ENCODE peak calls at places on chromosomes 6 and 20, in seven cellular contexts. One of them, this sample, is unnamed.
A peak's percentile ranks its signal among the peaks of the same experiment; 100 is the strongest.

GRCh38 chr6:138454976-138455706 is 44.2 kb downstream of the NHSL1 start:
- DNase-seq in mesendoderm: no peak
- DNase-seq in H1: no peak
- DNase-seq in mesenchymal stem cell: no peak
- DNase-seq in neuronal stem cell: no peak
- DNase-seq in IMR-90: no peak
- DNase-seq in H9: no peak
- DNase-seq in this sample: no peak

GRCh38 chr6:32855467-32856174 is 1.6 kb downstream of the PSMB9 start:
- DNase-seq in mesendoderm: no peak
- DNase-seq in neuronal stem cell: no peak
- DNase-seq in IMR-90: no peak
- DNase-seq in H1: no peak
- DNase-seq in H9: no peak
- DNase-seq in mesenchymal stem cell: peak; percentile 28
- DNase-seq in this sample: peak; percentile 61

GRCh38 chr20:31811796-31812728 is 7.1 kb upstream of the MYLK2 start:
- DNase-seq in neuronal stem cell: no peak
- DNase-seq in mesenchymal stem cell: peak; percentile 83
- DNase-seq in mesendoderm: no peak
- DNase-seq in IMR-90: peak; percentile 96
- DNase-seq in H9: no peak
- DNase-seq in H1: no peak
- DNase-seq in this sample: peak; percentile 20

GRCh38 chr20:62892348-62893304 is 31.0 kb upstream of the TCFL5 start:
- DNase-seq in neuronal stem cell: no peak
- DNase-seq in IMR-90: no peak
- DNase-seq in mesenchymal stem cell: no peak
- DNase-seq in H1: no peak
- DNase-seq in H9: no peak
- DNase-seq in mesendoderm: no peak
- DNase-seq in this sample: no peak

GRCh38 chr6:92110390-92110789 is 1309.0 kb downstream of the EPHA7 start:
- DNase-seq in mesendoderm: no peak
- DNase-seq in neuronal stem cell: no peak
- DNase-seq in H1: no peak
- DNase-seq in mesenchymal stem cell: no peak
- DNase-seq in IMR-90: no peak
- DNase-seq in H9: no peak
- DNase-seq in this sample: no peak

GRCh38 chr6:125974214-125974866 is 12.0 kb upstream of the TRMT11 start:
- DNase-seq in H9: no peak
- DNase-seq in mesendoderm: no peak
- DNase-seq in H1: no peak
- DNase-seq in IMR-90: peak; percentile 68
- DNase-seq in mesenchymal stem cell: peak; percentile 69
- DNase-seq in neuronal stem cell: no peak
- DNase-seq in this sample: no peak

GRCh38 chr6:138622967-138623366 is 123.7 kb upstream of the NHSL1 start:
- DNase-seq in neuronal stem cell: no peak
- DNase-seq in mesenchymal stem cell: no peak
- DNase-seq in H9: no peak
- DNase-seq in mesendoderm: no peak
- DNase-seq in IMR-90: no peak
- DNase-seq in H1: no peak
- DNase-seq in this sample: no peak

GRCh38 chr20:62804632-62805364 is at the start of gene OGFR:
- DNase-seq in IMR-90: peak; percentile 38
- DNase-seq in H9: peak; percentile 55
- DNase-seq in neuronal stem cell: no peak
- DNase-seq in H1: no peak
- DNase-seq in mesendoderm: peak; percentile 54
- DNase-seq in mesenchymal stem cell: peak; percentile 61
- DNase-seq in this sample: no peak

GRCh38 chr20:33862709-33863403 is 51.7 kb downstream of the CHMP4B start:
- DNase-seq in mesenchymal stem cell: peak; percentile 70
- DNase-seq in IMR-90: peak; percentile 78
- DNase-seq in mesendoderm: peak; percentile 94
- DNase-seq in H1: peak; percentile 46
- DNase-seq in neuronal stem cell: peak; percentile 59
- DNase-seq in H9: peak; percentile 86
- DNase-seq in this sample: no peak

GRCh38 chr6:25661129-25661779 is 9.2 kb downstream of the SCGN start:
- DNase-seq in mesenchymal stem cell: no peak
- DNase-seq in IMR-90: no peak
- DNase-seq in mesendoderm: no peak
- DNase-seq in neuronal stem cell: no peak
- DNase-seq in H1: no peak
- DNase-seq in H9: no peak
- DNase-seq in this sample: no peak

DNA sequence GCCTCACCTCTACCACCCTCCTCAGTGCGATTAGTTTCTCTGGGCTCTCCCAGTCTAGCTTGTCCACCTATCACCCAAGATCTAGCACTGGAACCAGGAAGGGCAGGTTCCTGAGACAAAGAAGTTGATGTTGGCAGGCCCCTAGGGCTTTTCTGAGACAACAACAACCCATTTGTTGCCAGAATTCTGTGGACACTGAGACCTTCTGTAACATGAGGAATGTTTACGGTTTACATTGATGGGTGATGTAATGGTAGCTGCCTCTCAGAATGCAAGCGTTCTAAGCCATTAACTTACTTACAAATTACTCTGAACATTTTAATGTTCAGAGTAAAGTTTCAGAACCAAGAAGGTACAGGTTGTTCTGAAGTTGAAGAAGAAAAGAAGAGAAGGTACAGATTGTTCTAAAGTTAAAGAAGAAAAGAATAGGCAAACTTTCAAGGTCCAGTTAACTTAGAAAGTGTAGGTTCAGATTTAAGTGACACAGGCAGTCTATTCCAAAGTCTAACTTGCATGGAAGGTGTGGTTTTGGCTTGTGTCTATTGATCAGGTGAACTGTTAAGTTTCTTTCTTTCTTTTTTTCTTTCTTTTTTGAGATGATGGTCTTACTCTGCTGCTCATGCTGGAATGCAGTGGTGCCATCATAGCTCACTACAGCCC is 3.7 kb upstream of the MED23 start:
- DNase-seq in mesenchymal stem cell: no peak
- DNase-seq in H9: no peak
- DNase-seq in IMR-90: no peak
- DNase-seq in neuronal stem cell: no peak
- DNase-seq in H1: no peak
- DNase-seq in mesendoderm: no peak
- DNase-seq in this sample: no peak
- H3K27ac ChIP-seq in mesenchymal stem cell: no peak overlapping the region
- H3K27ac ChIP-seq in H9: no peak overlapping the region
- H3K27ac ChIP-seq in IMR-90: no peak overlapping the region
- H3K27ac ChIP-seq in neuronal stem cell: no peak overlapping the region
- H3K27ac ChIP-seq in H1: no peak overlapping the region
- H3K27ac ChIP-seq in mesendoderm: no peak overlapping the region
- H3K27ac ChIP-seq in this sample: no peak overlapping the region

DNA sequence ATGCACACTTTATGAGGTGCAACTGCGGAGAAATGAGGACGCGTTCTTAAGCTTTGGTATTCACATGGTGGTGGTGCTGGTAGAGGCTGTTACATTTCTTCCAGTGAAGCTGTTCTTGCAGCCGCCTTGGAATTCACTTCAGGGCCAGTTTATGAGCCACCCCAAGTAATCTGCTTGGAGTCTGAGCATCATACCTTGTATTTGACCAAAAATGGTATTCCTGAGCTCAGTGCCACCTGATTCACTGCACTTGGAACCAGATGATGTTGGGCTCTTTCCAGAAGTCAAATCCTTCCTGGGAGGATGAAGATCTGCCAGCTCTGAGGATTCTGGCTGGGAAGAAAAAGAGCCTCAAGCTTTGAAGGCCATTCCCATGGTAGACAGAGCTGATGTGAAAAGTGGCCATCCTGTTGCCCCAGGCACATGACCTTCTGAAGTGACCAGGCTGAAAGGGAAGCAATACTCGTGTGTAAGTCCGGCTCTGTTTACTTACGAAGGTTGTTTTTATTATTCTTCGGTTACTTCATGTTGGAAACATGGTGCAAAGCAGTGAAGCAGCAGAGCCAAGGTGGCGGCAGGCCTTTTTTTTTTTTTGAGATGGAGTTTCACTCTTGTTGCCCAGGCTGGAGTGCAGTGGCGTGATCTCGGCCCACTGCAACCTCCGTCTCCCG is 7.7 kb downstream of the MANBAL start:
- DNase-seq in H9: no peak
- DNase-seq in IMR-90: peak; percentile 84
- DNase-seq in mesenchymal stem cell: peak; percentile 75
- DNase-seq in H1: no peak
- DNase-seq in mesendoderm: no peak
- DNase-seq in neuronal stem cell: no peak
- DNase-seq in this sample: peak; percentile 90
- H2BK120ac ChIP-seq in H9: no peak overlapping the region
- H2BK120ac ChIP-seq in IMR-90: peak overlapping the region; percentile 85
- H2BK120ac ChIP-seq in mesenchymal stem cell: no peak overlapping the region
- H2BK120ac ChIP-seq in H1: no peak overlapping the region
- H2BK120ac ChIP-seq in mesendoderm: no peak overlapping the region
- H2BK120ac ChIP-seq in neuronal stem cell: no peak overlapping the region
- H2BK120ac ChIP-seq in this sample: peak overlapping the region; percentile 20

DNA sequence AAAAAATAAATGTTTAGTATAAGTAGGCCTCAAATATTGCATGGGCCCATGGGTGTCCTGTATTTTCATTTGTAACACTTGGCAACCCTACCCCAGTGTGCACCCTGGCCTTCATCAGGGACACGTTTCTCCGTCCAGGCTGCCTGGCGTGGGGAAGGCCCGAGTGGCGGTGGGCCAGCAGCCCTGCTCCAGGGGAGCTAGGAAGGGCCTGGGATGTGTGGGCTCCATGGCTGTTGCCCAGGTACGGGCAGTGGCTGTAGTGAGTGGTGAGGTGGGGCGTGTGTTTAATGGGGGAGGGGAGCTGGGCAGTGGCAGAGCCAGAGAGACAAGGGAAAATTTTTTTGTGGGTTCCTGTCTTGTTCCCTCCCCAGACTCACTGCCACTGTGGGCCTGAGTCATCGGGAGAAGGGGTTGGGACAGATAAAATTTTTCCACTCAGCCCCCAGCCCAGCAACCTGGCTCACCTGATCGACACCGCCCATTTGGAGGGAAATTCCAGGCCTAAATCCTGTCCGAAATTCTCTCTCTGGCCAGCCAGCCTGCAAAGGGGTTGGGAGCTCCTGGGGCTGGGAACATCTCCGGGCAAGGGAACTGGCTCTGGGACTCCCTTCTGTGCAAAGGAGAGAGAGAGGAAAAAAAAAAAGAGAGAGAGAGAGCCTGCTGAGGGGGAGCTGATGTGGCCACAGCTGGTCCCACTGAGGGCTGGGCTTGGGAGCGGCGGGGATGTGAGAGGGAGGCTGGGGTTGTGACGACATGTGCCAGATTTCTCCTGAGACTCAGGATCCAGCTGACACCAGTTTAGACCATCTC is 32.5 kb upstream of the VEGFA start:
- DNase-seq in H1: no peak
- DNase-seq in mesenchymal stem cell: peak; percentile 47
- DNase-seq in mesendoderm: peak; percentile 41
- DNase-seq in neuronal stem cell: no peak
- DNase-seq in IMR-90: peak; percentile 28
- DNase-seq in H9: peak; percentile 30
- DNase-seq in this sample: no peak
- H3K27ac ChIP-seq in H1: no peak overlapping the region
- H3K27ac ChIP-seq in mesenchymal stem cell: no peak overlapping the region
- H3K27ac ChIP-seq in mesendoderm: no peak overlapping the region
- H3K27ac ChIP-seq in neuronal stem cell: no peak overlapping the region
- H3K27ac ChIP-seq in IMR-90: no peak overlapping the region
- H3K27ac ChIP-seq in H9: no peak overlapping the region
- H3K27ac ChIP-seq in this sample: no peak overlapping the region

DNA sequence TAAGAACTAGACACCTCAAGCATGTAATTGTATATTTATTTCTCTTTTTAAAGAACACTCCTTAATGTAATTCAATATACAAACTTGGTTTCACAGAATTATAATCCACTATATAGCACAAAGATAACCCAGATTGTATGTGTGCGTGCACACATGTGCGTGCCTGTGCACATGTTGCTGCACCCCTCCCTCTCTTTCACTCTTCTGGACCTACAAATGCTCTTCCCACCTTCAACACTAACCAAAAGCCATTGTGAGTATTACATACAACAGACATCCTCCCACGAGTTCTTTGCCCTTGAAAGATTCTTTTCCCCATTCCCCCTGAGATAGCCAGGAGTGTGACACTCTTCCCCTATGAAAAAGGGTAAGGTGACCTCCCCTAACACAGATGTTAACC is 193.5 kb downstream of the HIVEP2 start:
- DNase-seq in H1: no peak
- DNase-seq in mesenchymal stem cell: no peak
- DNase-seq in IMR-90: no peak
- DNase-seq in neuronal stem cell: no peak
- DNase-seq in H9: no peak
- DNase-seq in mesendoderm: no peak
- DNase-seq in this sample: no peak
- H2BK120ac ChIP-seq in H1: no peak overlapping the region
- H2BK120ac ChIP-seq in mesenchymal stem cell: no peak overlapping the region
- H2BK120ac ChIP-seq in IMR-90: no peak overlapping the region
- H2BK120ac ChIP-seq in neuronal stem cell: no peak overlapping the region
- H2BK120ac ChIP-seq in H9: no peak overlapping the region
- H2BK120ac ChIP-seq in mesendoderm: no peak overlapping the region
- H2BK120ac ChIP-seq in this sample: no peak overlapping the region

GRCh38 chr6:109686566-109686965 is 4.4 kb downstream of the AK9 start:
- DNase-seq in IMR-90: peak; percentile 23
- DNase-seq in H9: no peak
- DNase-seq in H1: no peak
- DNase-seq in mesendoderm: no peak
- DNase-seq in mesenchymal stem cell: no peak
- DNase-seq in neuronal stem cell: no peak
- DNase-seq in this sample: no peak
- H3K27ac ChIP-seq in IMR-90: no peak overlapping the region
- H3K27ac ChIP-seq in H9: no peak overlapping the region
- H3K27ac ChIP-seq in H1: no peak overlapping the region
- H3K27ac ChIP-seq in mesendoderm: no peak overlapping the region
- H3K27ac ChIP-seq in mesenchymal stem cell: no peak overlapping the region
- H3K27ac ChIP-seq in neuronal stem cell: no peak overlapping the region
- H3K27ac ChIP-seq in this sample: no peak overlapping the region

DNA sequence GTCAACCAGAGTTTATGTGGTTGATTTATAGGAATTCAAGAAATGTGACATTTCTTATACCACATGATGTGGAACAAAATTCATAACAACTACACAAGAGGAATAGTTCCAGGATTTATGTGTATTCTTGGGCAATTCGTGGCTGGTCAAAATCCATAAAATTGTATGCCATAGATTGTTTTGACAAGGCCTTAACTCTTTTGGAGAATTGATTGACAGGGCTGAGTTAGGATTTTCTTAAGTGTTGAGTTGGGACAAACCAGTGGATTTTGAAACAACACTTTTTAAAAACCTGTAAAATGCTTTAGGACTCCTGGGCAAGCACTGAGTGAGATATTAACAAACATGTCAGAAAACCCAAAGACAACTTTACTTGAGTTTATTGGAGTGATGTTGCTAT is 19.5 kb upstream of the SLC2A12 start:
- DNase-seq in mesendoderm: no peak
- DNase-seq in H1: no peak
- DNase-seq in IMR-90: no peak
- DNase-seq in neuronal stem cell: no peak
- DNase-seq in mesenchymal stem cell: no peak
- DNase-seq in H9: no peak
- DNase-seq in this sample: no peak
- H2BK120ac ChIP-seq in mesendoderm: no peak overlapping the region
- H2BK120ac ChIP-seq in H1: no peak overlapping the region
- H2BK120ac ChIP-seq in IMR-90: no peak overlapping the region
- H2BK120ac ChIP-seq in neuronal stem cell: no peak overlapping the region
- H2BK120ac ChIP-seq in mesenchymal stem cell: no peak overlapping the region
- H2BK120ac ChIP-seq in H9: no peak overlapping the region
- H2BK120ac ChIP-seq in this sample: no peak overlapping the region

GRCh38 chr6:158043008-158043407 is 61.3 kb downstream of the SYNJ2 start:
- DNase-seq in H9: no peak
- DNase-seq in mesenchymal stem cell: no peak
- DNase-seq in neuronal stem cell: no peak
- DNase-seq in mesendoderm: no peak
- DNase-seq in H1: no peak
- DNase-seq in IMR-90: no peak
- DNase-seq in this sample: no peak
- H3K27ac ChIP-seq in H9: no peak overlapping the region
- H3K27ac ChIP-seq in mesenchymal stem cell: peak overlapping the region; percentile 98
- H3K27ac ChIP-seq in neuronal stem cell: no peak overlapping the region
- H3K27ac ChIP-seq in mesendoderm: no peak overlapping the region
- H3K27ac ChIP-seq in H1: no peak overlapping the region
- H3K27ac ChIP-seq in IMR-90: peak overlapping the region; percentile 97
- H3K27ac ChIP-seq in this sample: peak overlapping the region; percentile 75

This sample was measured in trophoblast cell.